ENCODE peak calls at places on chromosomes 4 and X, in seven cellular contexts. A is hepatocyte; K is right lobe of liver; S is CD8-positive, alpha-beta memory T cell; F is Peyer's patch; G is fibroblast of lung; H is cardiac muscle cell. B is an unnamed sample.

GRCh38 chr4:15436515-15436914 is 8.7 kb downstream of the C1QTNF7 start:
- DNase-seq in G (peak), H (no peak), K (no peak), S (no peak), A (peak), F (no peak), B (no peak)

GRCh38 chrX:124018031-124018430 is 56.5 kb downstream of the STAG2 start:
- DNase-seq in H (no peak), F (no peak), S (no peak), G (peak), A (no peak), K (no peak), B (peak)

GRCh38 chrX:123215397-123216089 is 31.5 kb downstream of the GRIA3 start:
- DNase-seq in A (no peak), F (no peak), G (no peak), S (no peak), H (no peak), K (no peak), B (no peak)

GRCh38 chr4:112058433-112058832 is 86.8 kb upstream of the FAM241A start:
- DNase-seq in K (no peak), G (no peak), S (no peak), H (no peak), A (no peak), F (no peak), B (no peak)

GRCh38 chrX:17788439-17788838 is 51.1 kb downstream of the SCML1 start:
- DNase-seq in F (peak), S (peak), K (no peak), G (peak), H (peak), A (peak), B (peak)

GRCh38 chr4:6112606-6113290 is 87.6 kb downstream of the JAKMIP1 start:
- DNase-seq in A (no peak), G (no peak), K (no peak), F (no peak), H (no peak), S (no peak), B (no peak)

GRCh38 chr4:7255996-7256395 is 63.7 kb downstream of the SORCS2 start:
- DNase-seq in F (no peak), A (no peak), H (no peak), G (no peak), K (no peak), S (no peak), B (no peak)

GRCh38 chr4:179719766-179720470 is 2277.7 kb upstream of the AGA start:
- DNase-seq in H (no peak), S (no peak), A (no peak), G (no peak), K (no peak), F (no peak), B (no peak)

GRCh38 chrX:52852110-52852872 is 15.6 kb downstream of the XAGE3 start:
- DNase-seq in H (no peak), G (peak), F (no peak), K (no peak), S (no peak), A (no peak), B (no peak)

GRCh38 chr4:95165926-95166524 is 382.7 kb downstream of the UNC5C start:
- DNase-seq in F (no peak), H (peak), A (peak), K (no peak), S (no peak), G (peak), B (peak)

GRCh38 chr4:108072300-108072699 is 82.6 kb downstream of the HADH start:
- DNase-seq in K (no peak), H (no peak), G (no peak), A (peak), S (peak), F (peak), B (peak)

GRCh38 chr4:80538276-80538926 is 202.9 kb downstream of the CFAP299 start:
- DNase-seq in K (no peak), F (no peak), A (no peak), S (no peak), H (no peak), G (peak), B (no peak)

GRCh38 chr4:184471872-184472539 is 2.3 kb downstream of the IRF2 start:
- DNase-seq in G (peak), H (no peak), F (no peak), A (peak), K (no peak), S (no peak), B (no peak)

GRCh38 chr4:85774489-85774888 is 299.5 kb downstream of the ARHGAP24 start:
- DNase-seq in A (no peak), S (no peak), H (no peak), G (no peak), F (no peak), K (no peak), B (no peak)

GRCh38 chr4:54658321-54659093 is 750 bp downstream of the KIT start:
- DNase-seq in H (peak), F (peak), K (peak), A (peak), S (no peak), G (peak), B (no peak)

GRCh38 chr4:139392797-139393196 is 61.1 kb upstream of the RAB33B start:
- DNase-seq in A (no peak), S (no peak), G (no peak), K (no peak), H (no peak), F (no peak), B (no peak)

GRCh38 chr4:147078362-147078761 is 132.7 kb upstream of the TTC29 start:
- DNase-seq in H (no peak), S (no peak), A (no peak), K (no peak), G (peak), F (no peak), B (no peak)

GRCh38 chr4:170374770-170375169 is 285.0 kb upstream of the AADAT start:
- DNase-seq in K (no peak), G (no peak), S (no peak), H (peak), A (peak), F (peak), B (no peak)

GRCh38 chr4:2698504-2698903 is 57.6 kb downstream of the TNIP2 start:
- DNase-seq in A (no peak), S (no peak), G (no peak), H (no peak), F (no peak), K (no peak), B (no peak)

GRCh38 chr4:189850239-189850856 is 90.3 kb upstream of the FRG1 start:
- DNase-seq in S (no peak), H (no peak), F (no peak), K (no peak), A (no peak), G (no peak), B (no peak)

GRCh38 chr4:47193179-47193578 is 161.8 kb downstream of the GABRB1 start:
- DNase-seq in H (no peak), A (no peak), G (no peak), F (no peak), K (no peak), S (no peak), B (no peak)

GRCh38 chr4:77820836-77821561 is 1.8 kb upstream of the CNOT6L start:
- DNase-seq in K (no peak), H (no peak), A (peak), F (no peak), S (no peak), G (peak), B (no peak)

GRCh38 chrX:27186671-27187070 is 276.5 kb downstream of the PPP4R3C start:
- DNase-seq in S (no peak), A (peak), K (no peak), H (peak), G (peak), F (peak), B (no peak)

GRCh38 chrX:104864296-104864695 is 298.3 kb downstream of the IL1RAPL2 start:
- DNase-seq in A (no peak), F (no peak), S (no peak), G (no peak), H (no peak), K (no peak), B (no peak)

GRCh38 chr4:190020790-190021717 is 6.0 kb downstream of the FRG2 start:
- DNase-seq in S (no peak), F (no peak), G (peak), H (peak), K (peak), A (peak), B (no peak)

DNA sequence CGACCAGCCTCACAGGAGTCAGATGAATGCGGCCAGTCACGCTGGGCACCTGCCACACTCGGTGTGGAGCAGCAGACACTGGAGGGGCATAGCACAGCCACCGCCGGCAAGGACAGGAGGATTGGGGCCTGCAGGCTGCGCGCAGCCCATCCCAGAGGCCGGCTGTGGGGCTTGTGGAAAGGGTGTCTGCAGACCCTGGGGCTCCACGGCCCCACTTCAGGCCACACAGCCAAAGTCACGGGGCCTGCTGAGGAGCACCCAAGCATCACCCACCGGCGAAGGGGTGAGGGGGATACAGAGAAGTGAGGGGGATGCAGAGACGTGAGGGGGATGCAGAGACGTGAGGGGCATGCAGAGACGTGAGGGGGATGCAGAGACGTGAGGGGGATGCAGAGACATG is 70.1 kb downstream of the FAM53A start:
- DNase-seq in G (no peak), K (no peak), H (no peak), F (no peak), S (no peak), A (no peak), B (no peak)
- H3K27ac ChIP-seq in G (no peak), K (no peak), H (no peak), F (no peak), S (no peak), A (no peak), B (no peak)

GRCh38 chrX:87663421-87663820 is 145.8 kb downstream of the KLHL4 start:
- DNase-seq in K (no peak), A (no peak), G (no peak), F (no peak), H (no peak), S (no peak), B (no peak)
- H3K27ac ChIP-seq in K (no peak), A (no peak), G (no peak), F (no peak), H (no peak), S (no peak), B (no peak)

GRCh38 chr4:169327951-169328350 is 57.2 kb upstream of the SH3RF1 start:
- DNase-seq in F (no peak), S (no peak), H (no peak), A (no peak), G (no peak), K (no peak), B (no peak)

GRCh38 chr4:169330811-169331210 is 60.1 kb upstream of the SH3RF1 start:
- DNase-seq in G (no peak), K (no peak), F (no peak), H (no peak), S (no peak), A (no peak), B (no peak)

GRCh38 chr4:169332595-169332994 is 61.8 kb upstream of the SH3RF1 start:
- DNase-seq in G (no peak), K (no peak), F (no peak), S (no peak), H (no peak), A (no peak), B (no peak)

GRCh38 chr4:169333265-169333664 is 62.5 kb upstream of the SH3RF1 start:
- DNase-seq in S (no peak), K (peak), H (no peak), A (no peak), G (no peak), F (no peak), B (no peak)

DNA sequence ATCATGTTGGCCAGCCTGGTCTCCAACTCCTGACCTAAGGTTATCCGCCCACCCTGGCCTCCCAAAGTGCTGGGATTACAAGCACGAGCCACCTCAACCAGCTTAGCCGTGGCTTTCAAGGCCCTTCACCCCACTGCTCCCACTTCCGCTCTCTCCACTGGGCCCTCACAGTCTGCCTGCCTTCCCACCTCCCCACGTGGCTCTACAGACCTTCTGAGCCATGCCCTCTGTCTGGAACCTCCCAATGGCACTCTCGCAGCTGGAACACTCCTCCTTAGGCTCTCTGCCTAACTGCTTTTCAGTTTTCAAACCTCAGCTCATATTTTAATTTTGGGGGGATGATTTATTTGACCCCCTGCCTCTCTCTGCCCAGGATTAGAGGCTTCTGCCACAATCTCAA is 59.3 kb upstream of the SH3RF1 start:
- DNase-seq in A (no peak), K (no peak), G (no peak), S (no peak), F (no peak), H (no peak), B (no peak)
- H3K27ac ChIP-seq in A (no peak), K (no peak), G (no peak), S (no peak), F (no peak), H (no peak), B (no peak)

DNA sequence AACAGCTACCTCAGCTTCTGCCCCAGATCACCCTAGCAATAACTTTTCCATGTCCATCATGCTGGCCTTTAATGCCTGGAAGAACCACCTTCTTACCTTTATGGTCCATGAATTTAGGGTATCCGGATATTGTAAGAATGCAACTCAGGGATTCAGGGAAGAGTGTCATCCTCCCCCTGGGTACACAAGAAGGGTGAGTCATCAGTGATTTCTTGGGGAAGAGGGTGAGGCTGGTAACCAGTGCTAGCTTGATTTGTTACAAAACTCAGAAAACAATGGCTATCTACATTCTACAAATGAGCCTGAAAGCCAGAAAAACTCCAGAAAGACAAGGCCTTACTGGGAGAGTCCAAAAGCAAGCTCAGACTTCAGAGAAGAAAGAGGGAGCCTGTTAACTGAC is 10.4 kb upstream of the NALF2 start:
- DNase-seq in K (no peak), A (no peak), F (no peak), H (no peak), G (no peak), S (no peak), B (no peak)
- H3K27ac ChIP-seq in K (no peak), A (no peak), F (no peak), H (no peak), G (no peak), S (no peak), B (no peak)

GRCh38 chr4:155696226-155696625 is 29.6 kb downstream of the GUCY1A1 start:
- DNase-seq in A (no peak), K (no peak), G (no peak), S (no peak), F (no peak), H (no peak), B (no peak)
- H3K27ac ChIP-seq in A (no peak), K (no peak), G (no peak), S (no peak), F (no peak), H (peak), B (no peak)

DNA sequence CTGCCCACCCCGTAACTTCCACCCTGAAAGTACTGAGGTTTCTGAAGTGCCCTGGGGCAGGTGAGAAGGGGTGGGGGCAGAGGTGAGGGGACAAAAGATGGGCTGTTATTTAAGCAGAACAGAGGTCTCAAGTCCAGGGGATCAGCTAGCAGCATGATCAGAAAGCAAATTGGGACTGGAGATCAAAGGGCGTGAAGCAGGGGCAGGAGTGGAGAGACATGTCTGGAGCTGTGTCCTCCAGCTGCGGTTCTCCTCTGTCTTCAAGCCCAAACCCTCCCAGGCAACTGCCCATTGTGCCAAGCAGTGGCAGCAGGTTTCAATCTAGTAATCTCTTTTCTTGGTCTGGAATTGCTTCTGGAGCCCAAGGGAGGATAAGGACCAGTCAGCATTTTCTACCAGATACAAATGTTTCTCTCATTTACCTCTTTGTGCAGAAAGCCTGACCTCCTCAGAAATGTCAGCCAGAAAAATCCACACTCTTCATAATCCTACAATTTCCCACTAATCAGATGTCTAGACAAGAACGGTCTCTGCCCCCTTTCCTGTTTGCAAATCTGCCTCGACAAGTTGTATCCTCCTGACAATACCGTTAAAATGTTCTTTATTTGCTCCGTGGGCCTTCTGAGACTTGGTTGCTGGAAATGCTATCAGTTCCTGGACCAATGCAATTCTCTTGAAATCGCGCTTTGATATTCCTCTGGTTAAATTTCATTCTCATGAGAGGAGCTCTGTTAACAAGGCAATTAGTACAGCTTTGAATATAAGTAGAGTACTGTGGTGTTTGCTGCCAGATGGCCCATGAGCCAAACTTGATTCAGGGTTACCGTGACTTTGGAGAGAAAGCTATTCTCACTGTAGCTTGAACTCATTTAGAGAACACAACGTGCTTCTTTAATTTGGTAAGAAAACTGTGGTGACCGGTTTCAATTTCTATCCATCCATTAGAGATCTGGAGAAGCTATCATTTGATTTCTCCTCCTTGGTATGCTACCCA is 23.1 kb upstream of the RASL11B start:
- DNase-seq in H (no peak), G (no peak), A (no peak), S (no peak), F (no peak), K (no peak), B (no peak)
- H3K27ac ChIP-seq in H (no peak), G (no peak), A (peak), S (no peak), F (no peak), K (no peak), B (no peak)

DNA sequence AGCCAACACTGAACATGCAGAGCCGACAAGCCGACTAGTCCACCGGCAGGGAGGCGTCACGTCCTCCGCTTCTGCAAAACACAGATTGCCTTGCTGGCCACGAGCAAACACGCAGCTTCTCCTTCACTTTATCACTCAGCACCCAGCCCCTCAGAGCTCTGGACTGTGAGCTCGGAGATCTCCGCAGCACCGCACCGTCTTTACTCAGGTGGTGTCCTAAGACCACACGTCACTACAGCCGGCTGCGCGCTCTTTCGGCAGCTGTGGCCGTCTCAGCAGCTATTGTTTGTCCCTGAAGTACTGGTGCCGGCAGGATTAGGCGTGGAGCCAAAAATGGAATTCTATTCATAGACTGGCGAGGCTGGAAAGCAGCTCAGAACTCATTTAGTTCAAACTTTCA is 72.0 kb downstream of the FAT1 start:
- DNase-seq in G (peak), H (peak), A (peak), F (no peak), S (no peak), K (peak), B (no peak)
- H3K27ac ChIP-seq in G (peak), H (no peak), A (no peak), F (no peak), S (no peak), K (no peak), B (no peak)

GRCh38 chr4:185840953-185841352 is 29.0 kb upstream of the SORBS2 start:
- DNase-seq in A (no peak), F (no peak), H (no peak), K (no peak), S (no peak), G (no peak), B (no peak)
- H3K27ac ChIP-seq in A (peak), F (no peak), H (peak), K (no peak), S (no peak), G (no peak), B (no peak)

DNA sequence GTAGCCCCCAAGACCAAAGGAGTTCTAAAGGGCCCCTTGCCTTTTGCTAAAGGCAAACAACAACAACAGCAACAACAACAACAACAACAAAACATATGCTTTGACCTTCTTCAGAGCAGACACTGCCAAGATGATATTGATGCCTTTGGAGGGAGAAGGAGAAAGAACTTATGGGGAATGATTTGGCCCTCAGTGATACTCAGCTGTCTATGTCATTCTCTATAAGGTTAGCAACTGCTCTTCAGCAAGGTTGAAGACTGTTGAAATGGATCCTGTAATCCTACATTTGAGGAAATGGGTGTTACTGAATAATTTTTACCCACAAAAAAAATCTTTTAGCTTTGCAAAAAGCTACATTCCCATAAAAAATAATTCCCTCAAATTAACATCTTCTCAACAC is 72.5 kb downstream of the PRPS1 start:
- DNase-seq in A (no peak), G (no peak), K (no peak), H (no peak), F (no peak), S (no peak), B (no peak)
- H3K27ac ChIP-seq in A (peak), G (no peak), K (no peak), H (no peak), F (peak), S (no peak), B (no peak)

B was measured in naive thymus-derived CD4-positive, alpha-beta T cell.